ENCODE peak calls at places on chromosomes 12 and 14, in six cellular contexts. V is transverse colon, B is sigmoid colon, T is keratinocyte, Q is thyroid gland, P is prostate gland. I is an unnamed sample.

GRCh38 chr12:46343122-46343852 is 29.3 kb downstream of the SLC38A2 start:
- DNase-seq in V (no peak), B (no peak), T (no peak), Q (no peak), P (no peak), I (no peak)

GRCh38 chr12:22060261-22060660 is 14.2 kb downstream of the CMAS start:
- DNase-seq in V (no peak), B (no peak), T (no peak), Q (no peak), P (no peak), I (no peak)

GRCh38 chr12:110809149-110809548 is 37.6 kb upstream of the CCDC63 start:
- DNase-seq in V (peak), B (no peak), T (no peak), Q (no peak), P (no peak), I (no peak)

GRCh38 chr12:107492393-107493134 is 193.0 kb upstream of the PWP1 start:
- DNase-seq in V (peak), B (peak), T (no peak), Q (peak), P (no peak), I (no peak)

GRCh38 chr14:51419685-51420084 is 179.6 kb downstream of the TMX1 start:
- DNase-seq in V (no peak), B (no peak), T (no peak), Q (no peak), P (no peak), I (no peak)

GRCh38 chr12:38053655-38054464 is 262.7 kb upstream of the ALG10B start:
- DNase-seq in V (peak), B (no peak), T (no peak), Q (no peak), P (no peak), I (no peak)

GRCh38 chr12:51000245-51000644 is 25.9 kb downstream of the SLC11A2 start:
- DNase-seq in V (no peak), B (no peak), T (no peak), Q (no peak), P (no peak), I (no peak)

GRCh38 chr12:76539727-76540126 is 19.8 kb downstream of the OSBPL8 start:
- DNase-seq in V (no peak), B (no peak), T (no peak), Q (no peak), P (no peak), I (no peak)

GRCh38 chr14:31059152-31059924 is 33.2 kb upstream of the STRN3 start:
- DNase-seq in V (peak), B (no peak), T (no peak), Q (no peak), P (no peak), I (peak)

GRCh38 chr12:87931764-87932163 is 97.4 kb downstream of the C12orf50 start:
- DNase-seq in V (no peak), B (no peak), T (no peak), Q (no peak), P (no peak), I (peak)

GRCh38 chr14:75373616-75374015 is 54.2 kb upstream of the JDP2 start:
- DNase-seq in V (no peak), B (no peak), T (no peak), Q (no peak), P (no peak), I (no peak)

GRCh38 chr12:47356129-47356622 is 276.4 kb upstream of the AMIGO2 start:
- DNase-seq in V (no peak), B (no peak), T (no peak), Q (no peak), P (no peak), I (no peak)

GRCh38 chr12:100251917-100252316 is 15.0 kb downstream of the DEPDC4 start:
- DNase-seq in V (no peak), B (no peak), T (no peak), Q (peak), P (peak), I (no peak)

GRCh38 chr14:29310757-29311156 is 544.2 kb downstream of the FOXG1 start:
- DNase-seq in V (no peak), B (no peak), T (no peak), Q (no peak), P (no peak), I (no peak)

GRCh38 chr12:105229446-105229845 is 6.5 kb downstream of the APPL2 start:
- DNase-seq in V (no peak), B (no peak), T (no peak), Q (no peak), P (peak), I (no peak)

GRCh38 chr12:93972411-93973208 is 175.8 kb upstream of the PLXNC1 start:
- DNase-seq in V (no peak), B (no peak), T (no peak), Q (no peak), P (no peak), I (no peak)

GRCh38 chr12:89230376-89231101 is 121.8 kb downstream of the DUSP6 start:
- DNase-seq in V (no peak), B (no peak), T (no peak), Q (no peak), P (no peak), I (no peak)

GRCh38 chr12:93145086-93145485 is 216.0 kb upstream of the EEA1 start:
- DNase-seq in V (no peak), B (no peak), T (no peak), Q (peak), P (peak), I (no peak)

GRCh38 chr14:96082420-96083300 is 43.5 kb downstream of the C14orf132 start:
- DNase-seq in V (no peak), B (peak), T (no peak), Q (no peak), P (no peak), I (no peak)

GRCh38 chr12:54126696-54127537 is 61.9 kb downstream of the SMUG1 start:
- DNase-seq in V (peak), B (peak), T (no peak), Q (peak), P (no peak), I (no peak)

GRCh38 chr14:58362798-58363412 is 32.8 kb upstream of the TOMM20L start:
- DNase-seq in V (no peak), B (no peak), T (peak), Q (no peak), P (no peak), I (no peak)

GRCh38 chr14:66601932-66602578 is 94.1 kb downstream of the GPHN start:
- DNase-seq in V (no peak), B (no peak), T (no peak), Q (no peak), P (no peak), I (no peak)

GRCh38 chr12:125773033-125773432 is 707.8 kb downstream of the AACS start:
- DNase-seq in V (no peak), B (peak), T (no peak), Q (no peak), P (no peak), I (no peak)

GRCh38 chr14:53971501-53971900 is 14.9 kb upstream of the BMP4 start:
- DNase-seq in V (no peak), B (no peak), T (no peak), Q (no peak), P (no peak), I (no peak)

GRCh38 chr12:68565391-68565903 is 45.3 kb upstream of the RAP1B start:
- DNase-seq in V (no peak), B (no peak), T (no peak), Q (no peak), P (no peak), I (peak)

GRCh38 chr12:57343703-57344378 is 87.0 kb downstream of the R3HDM2 start:
- DNase-seq in V (no peak), B (no peak), T (no peak), Q (no peak), P (no peak), I (no peak)

GRCh38 chr14:105249175-105250007 is 1.1 kb downstream of the BTBD6 start:
- DNase-seq in V (peak), B (no peak), T (no peak), Q (no peak), P (no peak), I (no peak)
- H3K27ac ChIP-seq in V (peak), B (peak), T (peak), Q (no peak), P (peak), I (peak)

DNA sequence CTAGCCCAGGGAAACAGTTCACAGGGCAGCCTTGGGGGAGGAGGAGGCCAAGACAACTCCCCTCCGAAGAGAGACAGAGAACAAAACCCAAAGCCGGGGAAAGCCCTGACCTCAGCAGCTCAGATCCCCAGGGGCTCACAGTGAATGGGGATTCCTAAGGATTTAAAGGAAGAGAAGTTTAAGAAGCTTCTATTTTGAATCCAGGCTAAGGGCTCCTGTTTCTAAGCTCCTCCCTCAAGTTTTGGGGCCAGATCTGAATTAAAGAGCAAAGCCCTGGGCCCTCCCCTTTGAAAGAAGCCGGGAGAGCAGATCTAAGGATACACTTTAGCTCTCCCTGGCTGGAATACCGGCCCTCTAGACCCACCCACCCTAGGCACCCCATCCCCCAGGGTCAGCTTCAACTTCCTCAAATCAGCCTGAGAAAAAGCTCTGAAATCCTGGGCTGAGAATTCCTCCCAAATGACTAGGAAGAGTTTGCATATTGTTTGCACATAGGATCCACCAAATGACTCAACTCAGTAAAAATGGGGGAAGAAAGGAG is 3.9 kb downstream of the KDM2B start:
- DNase-seq in V (no peak), B (no peak), T (no peak), Q (peak), P (no peak), I (no peak)
- H3K27ac ChIP-seq in V (peak), B (peak), T (peak), Q (peak), P (no peak), I (peak)

DNA sequence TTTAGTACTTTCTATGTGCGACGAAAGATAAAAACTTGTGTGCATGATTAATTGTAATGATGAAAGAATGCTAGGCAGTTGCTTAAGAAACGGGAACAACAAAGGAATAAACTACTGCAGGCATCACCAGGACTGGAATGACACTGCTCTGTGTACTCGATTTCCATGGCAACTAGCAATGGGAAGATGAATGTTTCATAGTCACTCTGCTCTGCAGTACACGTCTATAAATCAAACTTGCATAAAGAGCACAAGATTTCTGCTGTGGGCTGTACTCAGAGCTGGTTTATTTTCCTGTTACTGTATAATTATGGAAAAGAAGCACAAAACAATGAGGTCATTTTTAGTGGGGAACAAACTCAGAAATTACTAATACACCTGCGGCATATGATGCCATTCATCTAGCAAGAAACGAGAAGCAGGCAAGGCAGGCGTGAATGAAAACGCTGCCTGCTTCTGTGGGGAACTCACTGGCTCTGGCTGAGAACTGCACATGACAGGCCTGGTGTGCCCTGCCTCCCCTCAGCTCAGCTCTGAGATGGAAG is 41.8 kb downstream of the EFCAB11 start:
- DNase-seq in V (peak), B (no peak), T (peak), Q (no peak), P (no peak), I (peak)
- H3K27ac ChIP-seq in V (peak), B (peak), T (peak), Q (no peak), P (no peak), I (no peak)

GRCh38 chr12:124761876-124762275 is 101.8 kb downstream of the SCARB1 start:
- DNase-seq in V (no peak), B (no peak), T (no peak), Q (no peak), P (no peak), I (no peak)
- H3K27ac ChIP-seq in V (no peak), B (peak), T (no peak), Q (no peak), P (no peak), I (no peak)

DNA sequence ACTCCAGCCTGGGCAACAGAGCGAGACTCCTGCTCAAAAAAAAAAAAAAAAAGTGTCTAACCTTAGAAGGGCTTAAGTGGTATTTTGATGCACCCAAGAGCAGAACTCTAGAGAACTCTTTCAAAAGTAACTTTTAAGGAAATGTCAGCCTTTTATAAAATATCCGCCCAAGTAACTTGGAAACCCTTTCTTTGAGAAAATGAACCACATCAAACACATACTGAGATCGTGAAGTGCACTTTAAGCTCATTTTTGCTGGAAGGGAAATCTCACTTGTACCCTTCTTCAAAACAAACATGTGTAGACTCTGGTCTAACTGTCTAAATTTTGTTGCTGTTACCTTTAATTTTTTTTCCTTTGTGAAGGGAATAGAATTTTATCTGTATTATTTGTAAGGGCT is 5.5 kb downstream of the C12orf56 start:
- DNase-seq in V (no peak), B (no peak), T (no peak), Q (no peak), P (no peak), I (no peak)
- H3K27ac ChIP-seq in V (no peak), B (no peak), T (peak), Q (no peak), P (no peak), I (peak)

I was measured in epithelial cell of prostate.